ENCODE peak calls at places on chromosome 21, in five cellular contexts. Y is uterus; S is thoracic aorta; U is tibial nerve; O is CD4-positive, alpha-beta T cell. L is an unnamed sample.

GRCh38 chr21:32457360-32457840 is 44.9 kb downstream of the EVA1C start:
- DNase-seq in O (no peak), U (no peak), Y (peak; percentile 35), S (no peak), L (no peak)

GRCh38 chr21:28454978-28455600 is 537.6 kb downstream of the LTN1 start:
- DNase-seq in S (no peak), U (no peak), O (no peak), Y (no peak), L (no peak)

GRCh38 chr21:36852293-36852692 is 114.2 kb downstream of the HLCS start:
- DNase-seq in Y (no peak), O (no peak), U (no peak), S (no peak), L (no peak)

GRCh38 chr21:43269461-43269860 is 100.7 kb downstream of the CRYAA start:
- DNase-seq in S (no peak), O (peak; percentile 36), Y (no peak), U (no peak), L (no peak)

GRCh38 chr21:29332461-29333354 is 34.0 kb downstream of the BACH1 start:
- DNase-seq in S (no peak), U (no peak), Y (no peak), O (no peak), L (no peak)

GRCh38 chr21:42261832-42262200 is 42.9 kb downstream of the ABCG1 start:
- DNase-seq in S (no peak), O (no peak), Y (no peak), U (no peak), L (no peak)

GRCh38 chr21:41499920-41500319 is 8.0 kb downstream of the TMPRSS2 start:
- DNase-seq in U (no peak), S (no peak), Y (no peak), O (no peak), L (no peak)

GRCh38 chr21:39503138-39503762 is 51.5 kb downstream of the SH3BGR start:
- DNase-seq in U (no peak), O (no peak), Y (no peak), S (no peak), L (no peak)

GRCh38 chr21:33388188-33388587 is 15.0 kb upstream of the IFNGR2 start:
- DNase-seq in S (no peak), Y (no peak), O (no peak), U (no peak), L (no peak)

GRCh38 chr21:31520506-31521163 is 138.9 kb upstream of the SOD1 start:
- DNase-seq in U (no peak), S (no peak), Y (no peak), O (no peak), L (no peak)

GRCh38 chr21:26060335-26061115 is 110.0 kb downstream of the APP start:
- DNase-seq in Y (no peak), U (no peak), S (no peak), O (no peak), L (no peak)
- H3K27ac ChIP-seq in Y (peak overlapping the region; percentile 45), U (no peak overlapping the region), S (no peak overlapping the region), O (no peak overlapping the region), L (no peak overlapping the region)

DNA sequence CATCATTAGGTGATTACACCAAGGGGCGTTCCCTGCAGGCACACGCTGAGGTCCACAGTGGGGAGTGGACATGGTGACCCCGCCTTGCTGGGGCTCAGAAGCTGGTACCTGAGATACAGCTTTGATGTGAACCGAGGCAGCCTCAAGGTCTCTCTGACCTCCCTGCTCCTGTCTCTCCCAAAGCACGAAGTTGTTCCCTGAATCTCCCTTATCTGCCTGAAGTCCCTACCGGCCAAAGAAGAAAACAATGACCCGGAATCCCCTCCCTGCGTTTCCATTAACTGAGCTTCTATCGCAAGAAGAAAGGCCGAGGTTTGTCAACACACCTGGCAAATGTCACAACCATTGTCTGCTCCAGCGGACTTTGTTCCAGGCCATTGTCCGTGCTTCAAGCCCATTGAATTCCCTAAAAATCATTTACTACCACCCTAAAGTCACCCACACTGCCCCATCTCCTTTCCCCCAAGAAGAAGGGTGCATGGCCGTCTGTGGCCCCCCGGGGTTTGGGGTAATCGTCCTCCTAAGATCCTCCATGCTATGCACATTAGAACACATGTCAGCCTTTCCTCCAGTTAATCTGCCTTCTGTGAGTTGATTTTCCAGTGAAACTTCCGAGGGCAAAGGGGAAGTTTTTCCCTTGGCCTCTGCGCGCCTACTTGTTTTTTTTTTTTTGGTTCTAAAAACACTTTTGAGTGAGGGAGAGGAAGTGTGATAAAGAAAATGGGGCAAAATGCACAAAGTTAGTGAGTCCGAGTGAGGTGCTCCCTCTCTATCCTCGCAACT is 48.1 kb upstream of the COL18A1 start:
- DNase-seq in U (no peak), O (no peak), Y (no peak), S (no peak), L (no peak)
- H3K27ac ChIP-seq in U (peak overlapping the region; percentile 3), O (no peak overlapping the region), Y (peak overlapping the region; percentile 73), S (no peak overlapping the region), L (no peak overlapping the region)

GRCh38 chr21:15524855-15525254 is 204.9 kb upstream of the USP25 start:
- DNase-seq in S (no peak), Y (no peak), U (no peak), O (no peak), L (no peak)
- H3K27ac ChIP-seq in S (no peak overlapping the region), Y (no peak overlapping the region), U (no peak overlapping the region), O (no peak overlapping the region), L (no peak overlapping the region)

GRCh38 chr21:38075833-38076567 is 159.7 kb upstream of the KCNJ6 start:
- DNase-seq in S (no peak), U (no peak), O (no peak), Y (no peak), L (no peak)
- H3K27ac ChIP-seq in S (no peak overlapping the region), U (no peak overlapping the region), O (no peak overlapping the region), Y (no peak overlapping the region), L (no peak overlapping the region)

DNA sequence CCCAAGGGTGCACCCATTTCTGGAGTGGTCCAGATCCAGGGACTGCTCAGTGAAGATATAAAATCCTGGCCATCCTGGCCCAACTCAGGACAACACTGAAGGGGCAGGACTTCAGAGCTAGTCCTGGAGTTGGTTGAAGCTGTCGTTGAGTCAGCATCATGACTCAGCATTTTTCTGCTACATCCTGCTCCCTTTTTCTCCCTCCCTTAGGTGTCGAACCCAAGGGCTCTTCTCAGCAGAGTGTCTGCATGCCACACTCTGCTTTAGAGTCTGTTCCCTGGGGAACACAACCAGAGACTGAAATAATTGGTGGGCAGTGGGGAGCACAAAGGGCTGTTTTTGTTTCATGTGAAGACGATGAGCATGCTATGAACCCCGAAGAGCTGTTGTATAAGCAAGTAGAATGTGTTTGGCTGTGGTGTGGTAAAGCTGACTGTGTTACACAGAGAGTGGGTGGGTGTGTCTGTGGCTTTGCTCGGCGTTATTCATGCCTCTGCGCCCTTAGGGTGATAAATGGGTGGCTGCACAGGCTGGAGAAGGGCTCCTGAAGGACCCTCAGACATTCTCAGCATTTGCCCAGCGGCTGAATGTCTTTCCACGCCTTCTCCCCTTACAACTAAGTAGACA is 167.2 kb downstream of the CYYR1 start:
- DNase-seq in U (no peak), Y (no peak), S (no peak), O (no peak), L (no peak)
- H3K27ac ChIP-seq in U (no peak overlapping the region), Y (no peak overlapping the region), S (no peak overlapping the region), O (no peak overlapping the region), L (no peak overlapping the region)

DNA sequence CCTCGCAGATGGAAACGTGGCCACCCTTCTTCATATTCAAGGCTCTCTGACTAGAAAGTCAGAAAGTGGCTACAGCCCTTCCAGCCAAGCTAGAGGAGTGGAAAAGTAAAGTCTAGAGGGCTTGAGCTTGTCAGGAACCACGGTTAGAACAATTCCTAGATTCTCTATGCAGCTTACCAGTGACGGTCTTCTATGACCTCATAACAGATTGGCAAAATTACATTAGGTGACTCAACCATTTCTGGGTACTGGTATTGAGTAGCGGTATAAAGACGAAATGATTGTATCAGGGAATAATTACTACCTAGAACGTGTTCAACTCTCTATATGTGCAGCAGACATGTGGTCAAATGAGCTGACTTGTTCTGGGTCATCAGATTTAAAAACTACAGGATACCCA is 155.0 kb upstream of the RUNX1 start:
- DNase-seq in U (no peak), S (no peak), Y (no peak), O (no peak), L (no peak)
- H3K27ac ChIP-seq in U (no peak overlapping the region), S (peak overlapping the region; percentile 31), Y (peak overlapping the region; percentile 70), O (no peak overlapping the region), L (no peak overlapping the region)

GRCh38 chr21:46057710-46058241 is 40.1 kb upstream of the COL6A2 start:
- DNase-seq in U (no peak), Y (no peak), S (no peak), O (no peak), L (no peak)
- H3K27ac ChIP-seq in U (peak overlapping the region; percentile 25), Y (peak overlapping the region; percentile 98), S (peak overlapping the region; percentile 98), O (no peak overlapping the region), L (no peak overlapping the region)

GRCh38 chr21:45131537-45131999 is 57.2 kb downstream of the ADARB1 start:
- DNase-seq in S (no peak), O (no peak), Y (no peak), U (no peak), L (no peak)
- H3K27ac ChIP-seq in S (peak overlapping the region; percentile 81), O (no peak overlapping the region), Y (peak overlapping the region; percentile 91), U (no peak overlapping the region), L (no peak overlapping the region)

GRCh38 chr21:34811368-34811767 is 142.6 kb downstream of the CLIC6 start:
- DNase-seq in U (no peak), Y (no peak), S (no peak), O (no peak), L (no peak)

GRCh38 chr21:34812510-34813265 is 143.9 kb downstream of the CLIC6 start:
- DNase-seq in Y (no peak), O (no peak), S (no peak), U (no peak), L (no peak)

GRCh38 chr21:34810786-34811185 is 142.0 kb downstream of the CLIC6 start:
- DNase-seq in Y (no peak), U (no peak), O (no peak), S (no peak), L (no peak)

GRCh38 chr21:34814529-34814951 is 145.7 kb downstream of the CLIC6 start:
- DNase-seq in S (no peak), O (no peak), U (no peak), Y (no peak), L (no peak)

DNA sequence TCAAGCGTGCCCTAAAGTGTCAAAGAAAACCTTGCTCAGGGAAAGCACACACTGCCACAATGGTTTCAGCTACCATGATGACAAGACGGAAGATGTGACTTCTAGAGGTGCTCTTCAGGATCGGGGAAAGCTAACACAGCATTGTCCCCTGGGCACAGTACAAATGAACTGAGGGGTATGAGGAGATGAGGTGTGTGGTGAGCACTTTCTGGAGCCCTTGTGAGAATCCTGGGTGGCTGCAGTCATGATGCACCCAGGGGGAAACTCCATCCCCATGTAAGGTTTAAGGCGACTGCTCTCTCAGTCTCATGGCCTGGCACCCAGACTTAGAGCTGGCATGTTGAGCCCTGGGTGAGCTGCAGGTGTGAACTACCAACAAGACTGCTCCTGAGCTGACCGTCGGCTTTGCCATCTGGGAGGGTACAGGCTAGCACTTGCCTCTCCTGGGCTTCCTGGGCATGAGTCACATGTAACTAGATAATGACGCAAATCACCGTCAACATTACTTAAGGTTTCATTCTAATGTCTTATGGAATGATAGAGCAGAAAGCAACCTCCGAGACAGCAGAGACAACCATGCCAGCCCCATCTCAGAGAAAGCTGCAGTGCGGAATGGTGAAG is 144.6 kb downstream of the CLIC6 start:
- DNase-seq in Y (no peak), U (no peak), S (no peak), O (no peak), L (no peak)
- H3K27ac ChIP-seq in Y (no peak overlapping the region), U (no peak overlapping the region), S (no peak overlapping the region), O (no peak overlapping the region), L (no peak overlapping the region)

GRCh38 chr21:16117851-16118592 is 388.2 kb downstream of the USP25 start:
- DNase-seq in U (no peak), S (no peak), Y (no peak), O (no peak), L (no peak)
- H3K27ac ChIP-seq in U (peak overlapping the region; percentile 51), S (no peak overlapping the region), Y (peak overlapping the region; percentile 91), O (no peak overlapping the region), L (peak overlapping the region; percentile 4)